ENCODE peak calls at places on chromosomes 4 and X, in six cellular contexts. L, G, F, B, X and S are unnamed samples.

GRCh38 chr4:3674479-3674851 is 91.7 kb upstream of the ADRA2C start:
- DNase-seq in L (no peak), G (no peak), F (peak; percentile 1), B (no peak), X (peak; percentile 62), S (no peak)

GRCh38 chr4:155908187-155909139 is 5.0 kb downstream of the TDO2 start:
- DNase-seq in L (no peak), G (no peak), F (no peak), B (no peak), X (no peak), S (no peak)

GRCh38 chr4:139521764-139522373 is 34.1 kb downstream of the SETD7 start:
- DNase-seq in L (no peak), G (no peak), F (no peak), B (no peak), X (no peak), S (no peak)

GRCh38 chr4:108113229-108113628 is 55.5 kb downstream of the LEF1 start:
- DNase-seq in L (no peak), G (no peak), F (no peak), B (no peak), X (no peak), S (no peak)

GRCh38 chr4:3423406-3423805 is 18.4 kb upstream of the HGFAC start:
- DNase-seq in L (no peak), G (no peak), F (no peak), B (no peak), X (no peak), S (no peak)

GRCh38 chr4:153488006-153488718 is 22.0 kb downstream of the TMEM131L start:
- DNase-seq in L (no peak), G (no peak), F (no peak), B (peak; percentile 53), X (no peak), S (no peak)

GRCh38 chr4:148114436-148114835 is 327.8 kb downstream of the NR3C2 start:
- DNase-seq in L (no peak), G (no peak), F (no peak), B (no peak), X (no peak), S (no peak)

GRCh38 chrX:68829594-68830485 is 1.0 kb downstream of the EFNB1 start:
- DNase-seq in L (no peak), G (no peak), F (no peak), B (peak; percentile 19), X (peak; percentile 70), S (peak; percentile 25)

GRCh38 chr4:39169426-39169825 is 12.9 kb upstream of the WDR19 start:
- DNase-seq in L (no peak), G (no peak), F (no peak), B (no peak), X (no peak), S (no peak)

GRCh38 chrX:53086464-53086863 is 4.3 kb downstream of the TSPYL2 start:
- DNase-seq in L (no peak), G (peak; percentile 63), F (peak; percentile 81), B (no peak), X (peak; percentile 92), S (peak; percentile 74)

GRCh38 chrX:75609361-75609760 is 86.5 kb upstream of the ZDHHC15 start:
- DNase-seq in L (no peak), G (no peak), F (no peak), B (no peak), X (no peak), S (no peak)

GRCh38 chr4:53706422-53707032 is 115.2 kb upstream of the LNX1 start:
- DNase-seq in L (no peak), G (no peak), F (no peak), B (peak; percentile 71), X (no peak), S (no peak)

DNA sequence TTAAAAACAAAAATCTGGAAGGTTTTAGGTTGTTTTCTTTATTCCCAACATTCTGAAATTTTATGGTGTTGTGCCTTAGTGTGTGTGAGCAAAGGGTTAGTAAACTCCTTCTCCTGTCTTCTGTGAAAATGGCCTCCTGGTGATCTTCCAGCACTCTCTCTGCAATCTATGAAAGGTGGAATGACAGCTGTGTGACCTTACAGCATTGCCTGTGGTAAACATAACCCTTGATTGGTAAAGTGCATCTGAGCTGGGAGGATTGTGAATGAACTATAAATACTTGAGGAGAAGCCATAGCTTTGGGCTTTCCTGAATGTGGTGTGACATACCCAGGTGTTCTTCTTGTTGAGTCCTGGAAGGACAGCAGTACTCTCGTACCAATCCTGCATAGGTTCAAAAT is 10.0 kb downstream of the ART3 start:
- DNase-seq in L (no peak), G (no peak), F (no peak), B (no peak), X (no peak), S (no peak)
- TF ChIP-seq POLR2A in L (no peak), G (no peak), F (no peak), B (no peak), X (no peak), S (no peak)

DNA sequence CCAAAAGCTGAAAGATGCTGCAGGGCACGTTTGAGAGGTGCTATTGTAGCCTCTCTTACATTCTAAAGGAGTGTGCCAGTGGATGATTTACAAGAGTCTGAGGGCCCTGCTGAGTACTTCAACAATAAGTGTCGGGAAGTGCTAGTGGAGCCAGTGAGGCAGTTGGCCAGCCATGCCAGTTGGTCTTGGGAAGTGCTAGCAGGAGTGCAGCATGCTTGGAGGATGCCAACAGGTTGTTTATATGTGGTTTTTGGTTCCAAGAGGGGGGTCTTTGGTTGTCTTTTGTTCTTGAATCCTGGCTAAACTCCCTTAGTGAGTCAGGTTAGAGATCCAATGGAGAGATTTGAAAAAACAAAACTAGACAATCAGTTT is 335.3 kb downstream of the PABPC4L start:
- DNase-seq in L (no peak), G (no peak), F (no peak), B (peak; percentile 28), X (no peak), S (no peak)
- H3K27ac ChIP-seq in L (no peak overlapping the region), G (no peak overlapping the region), F (no peak overlapping the region), B (peak overlapping the region; percentile 78), X (no peak overlapping the region), S (no peak overlapping the region)

DNA sequence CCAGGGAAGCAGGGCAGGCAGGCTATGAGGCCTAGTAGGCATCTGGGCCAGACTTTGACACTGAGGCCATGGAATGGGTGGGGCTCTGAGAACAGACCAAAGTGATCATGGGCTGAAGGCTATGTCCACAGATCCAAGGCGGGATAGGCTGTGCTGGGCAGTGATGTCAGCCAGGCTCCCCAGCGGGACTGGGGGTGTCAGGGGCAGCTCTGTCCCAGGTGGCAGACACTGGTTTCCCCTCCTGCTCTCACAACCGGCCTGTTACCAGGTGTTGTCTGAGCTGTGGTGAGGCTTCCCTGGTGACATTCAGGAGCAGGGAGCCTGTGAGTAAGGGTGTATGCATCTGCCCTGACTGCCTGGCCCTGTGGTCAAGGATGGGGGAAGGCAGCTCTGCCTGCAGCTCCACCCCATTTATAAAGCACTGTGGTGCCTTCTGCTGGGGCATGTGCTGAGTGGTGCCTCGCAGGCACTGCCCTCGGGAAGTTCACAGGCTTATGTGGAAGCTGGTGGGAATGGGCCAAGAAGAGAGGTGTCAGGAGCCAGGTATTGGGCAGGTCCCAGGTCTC is 2.9 kb downstream of the IL9R start:
- DNase-seq in L (no peak), G (no peak), F (no peak), B (no peak), X (no peak), S (no peak)
- TF ChIP-seq POLR2A in L (no peak), G (no peak), F (no peak), B (no peak), X (no peak), S (no peak)

GRCh38 chrX:20253232-20253543 is 13.5 kb downstream of the RPS6KA3 start:
- DNase-seq in L (no peak), G (no peak), F (no peak), B (no peak), X (no peak), S (no peak)

GRCh38 chrX:20248592-20249192 is 18.0 kb downstream of the RPS6KA3 start:
- DNase-seq in L (no peak), G (no peak), F (no peak), B (no peak), X (no peak), S (no peak)

GRCh38 chrX:20254712-20255299 is 11.9 kb downstream of the RPS6KA3 start:
- DNase-seq in L (no peak), G (no peak), F (no peak), B (peak; percentile 71), X (no peak), S (no peak)

DNA sequence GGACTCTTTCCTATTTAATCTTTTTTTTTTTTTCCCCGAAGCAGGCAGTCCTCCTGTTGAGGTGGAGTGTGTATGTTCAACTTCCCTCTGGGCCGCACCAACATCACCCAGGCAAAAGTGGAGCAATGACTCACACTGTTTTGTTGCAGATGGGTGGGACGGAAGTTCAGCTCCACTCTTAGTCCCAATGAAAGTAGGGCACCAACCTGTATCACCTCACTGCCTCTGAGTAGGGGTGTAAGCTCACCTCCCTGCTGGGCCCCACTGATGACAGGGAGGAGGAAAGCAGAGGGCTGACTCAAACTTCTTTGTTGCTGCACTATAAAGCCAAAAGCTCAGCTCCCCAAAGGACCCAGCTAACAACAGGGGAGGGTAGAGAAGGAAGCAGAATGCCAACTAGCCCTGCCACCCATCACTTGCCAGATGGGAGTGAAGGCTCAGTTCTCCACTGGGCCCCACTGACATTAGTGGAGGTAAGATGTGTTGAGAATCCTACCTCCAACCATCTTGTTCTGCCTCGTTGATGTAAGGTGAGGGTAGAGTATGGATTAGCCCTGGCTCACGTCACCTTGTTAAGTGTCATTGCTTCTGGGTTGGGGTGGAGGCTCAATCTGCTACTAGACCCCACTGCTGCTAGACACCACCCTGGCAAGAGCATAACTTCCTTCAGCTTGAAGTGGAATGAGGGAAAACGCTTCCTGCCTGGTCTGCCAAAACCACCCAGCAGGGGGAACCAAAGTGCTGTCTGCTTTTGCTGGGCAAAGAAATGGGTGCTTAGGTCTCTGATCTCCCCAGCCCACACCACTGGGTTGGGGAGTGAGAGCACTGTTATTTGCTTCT is 14.1 kb downstream of the RPS6KA3 start:
- DNase-seq in L (peak; percentile 49), G (peak; percentile 72), F (no peak), B (peak; percentile 45), X (peak; percentile 63), S (peak; percentile 35)
- H3K27ac ChIP-seq in L (no peak overlapping the region), G (no peak overlapping the region), F (no peak overlapping the region), B (no peak overlapping the region), X (no peak overlapping the region), S (no peak overlapping the region)